ENCODE peak calls at places on chromosomes 11 and 22, in six cellular contexts. E is activated CD8-positive, alpha-beta memory T cell treated with anti-CD3 and anti-CD28 coated beads for 1 hour; R is AG08395; M is MV-4-11; I is cardiac fibroblast; X is RPMI8226. C is an unnamed sample.

GRCh38 chr22:24386814-24387550 is 40.4 kb upstream of the ADORA2A start:
- DNase-seq in I (no peak), M (no peak), R (no peak), E (no peak), X (no peak), C (no peak)

GRCh38 chr11:61347916-61348461 is 13.7 kb downstream of the CYB561A3 start:
- DNase-seq in X (no peak), I (peak), M (peak), R (no peak), E (no peak), C (no peak)

GRCh38 chr11:113148652-113149051 is 165.7 kb upstream of the TTC12 start:
- DNase-seq in R (no peak), E (no peak), I (no peak), X (no peak), M (no peak), C (no peak)

GRCh38 chr11:6371825-6372224 is 18.4 kb upstream of the SMPD1 start:
- DNase-seq in R (no peak), M (no peak), I (no peak), X (no peak), E (no peak), C (no peak)

GRCh38 chr11:47980093-47980906 is at the start of gene PTPRJ:
- DNase-seq in I (peak), X (peak), E (no peak), M (no peak), R (peak), C (peak)

GRCh38 chr11:112523477-112523876 is 262.8 kb upstream of the PLET1 start:
- DNase-seq in E (no peak), R (peak), I (no peak), X (no peak), M (no peak), C (peak)

GRCh38 chr22:37079668-37080171 is 28.2 kb downstream of the KCTD17 start:
- DNase-seq in M (peak), I (peak), E (peak), X (no peak), R (no peak), C (no peak)

GRCh38 chr22:44994399-44995281 is 15.2 kb downstream of the PHF21B start:
- DNase-seq in X (no peak), M (no peak), E (no peak), R (no peak), I (no peak), C (no peak)

GRCh38 chr11:128289048-128289447 is 298.3 kb downstream of the ETS1 start:
- DNase-seq in R (no peak), E (no peak), M (no peak), X (no peak), I (no peak), C (no peak)

GRCh38 chr11:7589861-7590260 is 76.1 kb downstream of the PPFIBP2 start:
- DNase-seq in I (no peak), E (no peak), X (no peak), R (no peak), M (no peak), C (no peak)

GRCh38 chr22:39444937-39445465 is 11.8 kb upstream of the MGAT3 start:
- DNase-seq in R (no peak), M (no peak), X (no peak), E (no peak), I (no peak), C (no peak)

GRCh38 chr22:28930357-28931007 is 47.1 kb downstream of the ZNRF3 start:
- DNase-seq in X (no peak), E (no peak), I (no peak), M (no peak), R (no peak), C (peak)

GRCh38 chr11:134679592-134679991 is 267.6 kb upstream of the B3GAT1 start:
- DNase-seq in E (no peak), M (no peak), I (no peak), R (no peak), X (no peak), C (no peak)

GRCh38 chr11:98061858-98062257 is 958.9 kb upstream of the CNTN5 start:
- DNase-seq in E (no peak), X (no peak), I (no peak), R (no peak), M (no peak), C (no peak)

GRCh38 chr22:36858156-36858555 is 2.6 kb upstream of the NCF4 start:
- DNase-seq in I (no peak), M (no peak), R (no peak), X (peak), E (no peak), C (no peak)

GRCh38 chr22:26597026-26597425 is 7.1 kb upstream of the TPST2 start:
- DNase-seq in X (no peak), R (no peak), M (no peak), E (peak), I (no peak), C (no peak)

GRCh38 chr11:10823152-10823579 is 14.4 kb upstream of the EIF4G2 start:
- DNase-seq in M (no peak), X (no peak), E (no peak), R (no peak), I (no peak), C (no peak)

GRCh38 chr11:118321386-118322082 is 17.0 kb downstream of the CD3E start:
- DNase-seq in M (peak), X (no peak), E (no peak), R (no peak), I (no peak), C (no peak)

GRCh38 chr11:126358763-126359160 is 3.3 kb downstream of the ST3GAL4 start:
- DNase-seq in E (no peak), X (no peak), I (no peak), M (no peak), R (no peak), C (no peak)

GRCh38 chr11:15499684-15500083 is 385.0 kb downstream of the INSC start:
- DNase-seq in M (no peak), I (no peak), R (no peak), X (no peak), E (no peak), C (no peak)

GRCh38 chr22:46349238-46349637 is 13.7 kb downstream of the TRMU start:
- DNase-seq in M (no peak), X (no peak), R (no peak), E (no peak), I (no peak), C (no peak)

GRCh38 chr11:17564687-17565042 is 17.6 kb downstream of the OTOG start:
- DNase-seq in I (peak), R (no peak), M (no peak), X (no peak), E (no peak), C (no peak)

GRCh38 chr22:47245286-47245685 is 482.8 kb downstream of the TBC1D22A start:
- DNase-seq in E (no peak), I (no peak), R (no peak), X (no peak), M (no peak), C (no peak)

GRCh38 chr11:36073411-36074203 is 129.7 kb downstream of the LDLRAD3 start:
- DNase-seq in E (no peak), X (no peak), R (peak), I (peak), M (no peak), C (peak)

GRCh38 chr11:69651834-69652620 is 11.1 kb downstream of the CCND1 start:
- DNase-seq in E (no peak), X (no peak), I (no peak), R (no peak), M (no peak), C (no peak)

GRCh38 chr11:3165152-3165705 is at the start of gene OSBPL5:
- DNase-seq in M (peak), X (peak), E (no peak), R (peak), I (peak), C (peak)

GRCh38 chr11:102802341-102802740 is 4.4 kb upstream of the MMP1 start:
- DNase-seq in R (peak), E (no peak), M (no peak), I (peak), X (no peak), C (peak)

GRCh38 chr11:59141673-59142460 is 789 bp upstream of the FAM111A start:
- DNase-seq in E (no peak), R (peak), M (no peak), I (peak), X (peak), C (peak)

GRCh38 chr11:113591122-113591521 is 115.0 kb downstream of the TMPRSS5 start:
- DNase-seq in E (no peak), R (no peak), I (no peak), M (no peak), X (no peak), C (no peak)

GRCh38 chr11:924406-925157 is 1.1 kb upstream of the AP2A2 start:
- DNase-seq in E (no peak), I (no peak), M (no peak), X (no peak), R (no peak), C (no peak)

GRCh38 chr11:14503023-14503422 is 3.4 kb upstream of the COPB1 start:
- DNase-seq in M (no peak), E (no peak), X (no peak), I (no peak), R (no peak), C (peak)

GRCh38 chr11:62437616-62438015 is 18.8 kb downstream of the SCGB1A1 start:
- DNase-seq in X (no peak), R (no peak), E (no peak), M (no peak), I (no peak), C (no peak)

GRCh38 chr11:68721075-68721474 is 30.2 kb downstream of the TESMIN start:
- DNase-seq in E (no peak), M (no peak), R (no peak), I (no peak), X (no peak), C (no peak)

GRCh38 chr22:17913705-17914282 is 110.6 kb downstream of the MICAL3 start:
- DNase-seq in E (no peak), R (no peak), I (no peak), X (no peak), M (no peak), C (no peak)

C was measured in fibroblast of gingiva.